ENCODE peak calls at places on chromosomes 3 and 15, in five cellular contexts. U is amniotic stem cell; S is AML-193; Y is activated CD4-positive, alpha-beta memory T cell treated with anti-CD3 and anti-CD28 coated beads, Interleukin-2, amount 10 ng/mL, durations not matched to agents 7 days and 5 days; O is tibial artery. M is an unnamed sample.
A peak's percentile ranks its signal among the peaks of the same experiment; 100 is the strongest.

GRCh38 chr3:113546414-113546893 is 14.1 kb downstream of the SIDT1 start:
- DNase-seq in U (no peak), Y (no peak), O (no peak), S (no peak), M (no peak)

GRCh38 chr3:152241142-152242067 is 27.3 kb upstream of the MBNL1 start:
- DNase-seq in O (no peak), Y (no peak), S (peak; percentile 87), U (no peak), M (no peak)

GRCh38 chr15:23049984-23050628 is 10.7 kb upstream of the TUBGCP5 start:
- DNase-seq in S (no peak), U (no peak), Y (no peak), O (no peak), M (no peak)

GRCh38 chr15:60408438-60409105 is 10.8 kb upstream of the ANXA2 start:
- DNase-seq in O (no peak), S (peak; percentile 91), U (no peak), Y (no peak), M (no peak)

GRCh38 chr3:195760345-195760983 is 39.7 kb downstream of the MUC20 start:
- DNase-seq in U (no peak), Y (no peak), S (no peak), O (peak; percentile 57), M (no peak)

GRCh38 chr3:141865101-141865500 is 11.3 kb upstream of the ATP1B3 start:
- DNase-seq in O (no peak), S (no peak), U (no peak), Y (no peak), M (no peak)

GRCh38 chr3:83500422-83500821 is 1458.4 kb upstream of the CADM2 start:
- DNase-seq in Y (no peak), S (no peak), U (no peak), O (no peak), M (no peak)

GRCh38 chr3:41688595-41689380 is 273.1 kb downstream of the ULK4 start:
- DNase-seq in O (no peak), U (no peak), Y (no peak), S (no peak), M (peak; percentile 66)

GRCh38 chr3:32675650-32676049 is 9.3 kb upstream of the CNOT10 start:
- DNase-seq in U (no peak), S (no peak), Y (no peak), O (no peak), M (no peak)

GRCh38 chr3:14836049-14836468 is 17.3 kb downstream of the FGD5 start:
- DNase-seq in O (peak; percentile 78), S (no peak), U (no peak), Y (no peak), M (no peak)

GRCh38 chr15:66774001-66774814 is 72.2 kb downstream of the SMAD6 start:
- DNase-seq in U (peak; percentile 24), O (peak; percentile 95), Y (peak; percentile 62), S (peak; percentile 36), M (no peak)